ENCODE peak calls at places on chromosome 6, in eight cellular contexts. L is colonic mucosa, J is Peyer's patch, Q is ovary, A is vagina, D is SJSA1, E is endodermal cell, X is transverse colon. G is an unnamed sample. For H3K27me3, the result is how much of the 10 kb centered on the place peaks cover.

GRCh38 chr6:75458895-75459294 is 34.7 kb downstream of the FILIP1 start:
- DNase-seq in L (no peak), J (no peak), Q (no peak), A (no peak), D (no peak), E (no peak), X (no peak), G (no peak)

GRCh38 chr6:153328194-153328593 is 197.1 kb upstream of the RGS17 start:
- DNase-seq in L (no peak), J (no peak), Q (no peak), A (no peak), D (no peak), E (no peak), X (no peak), G (no peak)

GRCh38 chr6:133241088-133241900 is at the start of gene EYA4:
- DNase-seq in L (no peak), J (no peak), Q (no peak), A (no peak), D (peak), E (peak), X (no peak), G (no peak)

GRCh38 chr6:34572021-34572420 is 15.9 kb upstream of the SPDEF start:
- DNase-seq in L (no peak), J (no peak), Q (no peak), A (no peak), D (no peak), E (no peak), X (no peak), G (no peak)

GRCh38 chr6:120913519-120913918 is 420.8 kb downstream of the TBC1D32 start:
- DNase-seq in L (no peak), J (no peak), Q (no peak), A (no peak), D (no peak), E (no peak), X (no peak), G (no peak)

GRCh38 chr6:119340766-119341487 is 8.6 kb downstream of the MAN1A1 start:
- DNase-seq in L (no peak), J (no peak), Q (no peak), A (no peak), D (no peak), E (peak), X (no peak), G (no peak)

GRCh38 chr6:3261921-3262320 is 3.2 kb downstream of the PSMG4 start:
- DNase-seq in L (no peak), J (no peak), Q (no peak), A (no peak), D (no peak), E (no peak), X (no peak), G (no peak)

GRCh38 chr6:143575440-143575839 is 63.9 kb upstream of the FUCA2 start:
- DNase-seq in L (peak), J (no peak), Q (peak), A (no peak), D (peak), E (peak), X (peak), G (peak)

GRCh38 chr6:89281779-89282246 is 33.3 kb downstream of the GABRR2 start:
- DNase-seq in L (peak), J (no peak), Q (no peak), A (no peak), D (no peak), E (peak), X (peak), G (peak)

GRCh38 chr6:2651966-2652365 is 98.8 kb downstream of the MYLK4 start:
- DNase-seq in L (no peak), J (no peak), Q (no peak), A (no peak), D (no peak), E (no peak), X (no peak), G (no peak)

GRCh38 chr6:135128268-135128914 is 52.7 kb upstream of the MYB start:
- DNase-seq in L (no peak), J (no peak), Q (no peak), A (no peak), D (no peak), E (no peak), X (no peak), G (no peak)

GRCh38 chr6:42707595-42707994 is 14.8 kb downstream of the PRPH2 start:
- DNase-seq in L (no peak), J (no peak), Q (no peak), A (no peak), D (no peak), E (no peak), X (no peak), G (no peak)

GRCh38 chr6:81750660-81751387 is 1.7 kb downstream of the TENT5A start:
- DNase-seq in L (no peak), J (no peak), Q (no peak), A (no peak), D (peak), E (no peak), X (no peak), G (no peak)

GRCh38 chr6:106163966-106164877 is 78.1 kb downstream of the PRDM1 start:
- DNase-seq in L (no peak), J (no peak), Q (no peak), A (no peak), D (no peak), E (no peak), X (peak), G (no peak)

GRCh38 chr6:11780097-11780428 is 1.5 kb upstream of the ADTRP start:
- DNase-seq in L (no peak), J (no peak), Q (no peak), A (no peak), D (no peak), E (no peak), X (no peak), G (no peak)

GRCh38 chr6:154352898-154353585 is 3.6 kb downstream of the IPCEF1 start:
- DNase-seq in L (no peak), J (no peak), Q (no peak), A (no peak), D (no peak), E (peak), X (no peak), G (no peak)

GRCh38 chr6:2665169-2666070 is 85.3 kb downstream of the MYLK4 start:
- DNase-seq in L (no peak), J (no peak), Q (no peak), A (no peak), D (no peak), E (no peak), X (no peak), G (no peak)

GRCh38 chr6:38720295-38720694 is 5.2 kb downstream of the DNAH8 start:
- DNase-seq in L (no peak), J (no peak), Q (no peak), A (no peak), D (no peak), E (peak), X (no peak), G (no peak)

GRCh38 chr6:34791842-34792604 is at the start of gene BLTP3A:
- DNase-seq in L (peak), J (peak), Q (peak), A (no peak), D (peak), E (peak), X (peak), G (no peak)

GRCh38 chr6:73121421-73121993 is 103.8 kb downstream of the KHDC1L start:
- DNase-seq in L (no peak), J (no peak), Q (no peak), A (no peak), D (no peak), E (no peak), X (no peak), G (no peak)

GRCh38 chr6:151325075-151326050 is 66.0 kb downstream of the ZBTB2 start:
- DNase-seq in L (peak), J (peak), Q (peak), A (no peak), D (peak), E (peak), X (peak), G (no peak)

GRCh38 chr6:148629910-148630470 is 116.8 kb upstream of the UST start:
- DNase-seq in L (no peak), J (no peak), Q (no peak), A (no peak), D (no peak), E (no peak), X (no peak), G (no peak)

GRCh38 chr6:119848706-119849105 is 499.1 kb upstream of the MAN1A1 start:
- DNase-seq in L (no peak), J (no peak), Q (no peak), A (no peak), D (no peak), E (no peak), X (no peak), G (no peak)

GRCh38 chr6:72841195-72841594 is 219.3 kb downstream of the KCNQ5 start:
- DNase-seq in L (no peak), J (no peak), Q (no peak), A (no peak), D (no peak), E (no peak), X (no peak), G (no peak)

GRCh38 chr6:53044071-53044470 is 21.1 kb upstream of the FBXO9 start:
- DNase-seq in L (no peak), J (no peak), Q (no peak), A (no peak), D (peak), E (peak), X (no peak), G (no peak)

GRCh38 chr6:84645563-84646266 is 118.7 kb downstream of the TBX18 start:
- DNase-seq in L (no peak), J (no peak), Q (no peak), A (no peak), D (peak), E (no peak), X (no peak), G (no peak)

GRCh38 chr6:154229796-154230195 is 126.8 kb downstream of the IPCEF1 start:
- DNase-seq in L (no peak), J (no peak), Q (no peak), A (no peak), D (no peak), E (no peak), X (no peak), G (no peak)

GRCh38 chr6:166989427-166990034 is 9.7 kb upstream of the CEP43 start:
- DNase-seq in L (no peak), J (no peak), Q (no peak), A (no peak), D (peak), E (no peak), X (no peak), G (no peak)

GRCh38 chr6:152948150-152948768 is 34.6 kb downstream of the FBXO5 start:
- DNase-seq in L (no peak), J (no peak), Q (no peak), A (no peak), D (peak), E (no peak), X (no peak), G (no peak)

GRCh38 chr6:28395918-28396317 is 3.6 kb downstream of the ZSCAN12 start:
- DNase-seq in L (no peak), J (no peak), Q (no peak), A (no peak), D (no peak), E (no peak), X (no peak), G (no peak)

GRCh38 chr6:26223213-26223612 is 136.0 kb downstream of the HFE start:
- DNase-seq in L (no peak), J (no peak), Q (no peak), A (no peak), D (no peak), E (no peak), X (no peak), G (no peak)

GRCh38 chr6:167113935-167114910 is 8.7 kb upstream of the CCR6 start:
- DNase-seq in L (no peak), J (no peak), Q (no peak), A (no peak), D (no peak), E (no peak), X (peak), G (no peak)

GRCh38 chr6:11732036-11732545 is 46.5 kb downstream of the ADTRP start:
- DNase-seq in L (no peak), J (no peak), Q (no peak), A (no peak), D (no peak), E (no peak), X (peak), G (no peak)

GRCh38 chr6:13422601-13423247 is 64.7 kb downstream of the GFOD1 start:
- DNase-seq in L (no peak), J (no peak), Q (no peak), A (no peak), D (peak), E (peak), X (no peak), G (peak)

GRCh38 chr6:96899019-96899418 is 1.3 kb upstream of the NDUFAF4 start:
- DNase-seq in L (peak), J (no peak), Q (no peak), A (no peak), D (peak), E (no peak), X (peak), G (no peak)

GRCh38 chr6:43972179-43972914 is 154.9 kb downstream of the MRPL14 start:
- DNase-seq in L (no peak), J (peak), Q (no peak), A (no peak), D (no peak), E (peak), X (no peak), G (no peak)

GRCh38 chr6:133741375-133741861 is 147.5 kb upstream of the TCF21 start:
- DNase-seq in L (no peak), J (no peak), Q (no peak), A (no peak), D (peak), E (no peak), X (no peak), G (no peak)

GRCh38 chr6:96015321-96015790 is 418 bp upstream of the FUT9 start:
- DNase-seq in L (no peak), J (peak), Q (no peak), A (no peak), D (no peak), E (peak), X (no peak), G (no peak)

GRCh38 chr6:90364291-90364690 is 67.6 kb upstream of the BACH2 start:
- DNase-seq in L (no peak), J (no peak), Q (no peak), A (no peak), D (no peak), E (no peak), X (no peak), G (no peak)

GRCh38 chr6:134908906-134909516 is 40.9 kb downstream of the ALDH8A1 start:
- DNase-seq in L (peak), J (no peak), Q (peak), A (no peak), D (peak), E (no peak), X (peak), G (no peak)

DNA sequence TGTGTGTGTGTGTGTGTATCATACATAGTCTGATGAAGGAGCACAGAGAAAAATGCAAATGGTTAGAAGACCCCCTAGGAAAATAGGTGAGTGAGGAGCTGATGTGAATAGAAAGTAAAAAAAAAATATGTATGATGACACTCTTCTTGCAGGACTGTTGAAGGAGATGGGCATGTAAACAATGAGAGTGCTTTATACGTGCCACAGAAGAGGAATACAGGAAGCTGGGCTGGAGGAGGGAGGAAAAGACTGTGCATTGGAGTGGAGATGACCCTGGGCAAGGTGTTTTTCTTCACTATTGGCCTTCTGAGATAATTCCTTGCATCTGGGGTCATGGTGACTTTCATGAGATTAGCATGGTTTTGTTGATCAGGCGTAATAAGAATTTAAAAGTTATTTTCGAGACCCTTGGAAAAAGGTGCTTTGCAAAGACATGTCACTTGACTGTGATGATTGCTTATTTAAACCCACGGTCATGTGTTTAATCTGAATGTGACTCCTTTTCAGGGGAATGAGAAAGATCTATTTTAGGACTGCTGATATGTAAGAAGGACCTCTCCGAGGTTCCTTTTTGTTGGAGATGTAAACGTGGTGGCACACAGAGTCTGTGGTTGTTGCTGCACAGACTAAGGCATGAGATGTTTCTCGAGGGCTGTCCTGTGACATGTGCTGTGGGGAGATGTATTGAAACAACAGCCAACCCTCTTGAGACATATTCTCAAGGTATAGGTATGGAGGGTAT is 7.6 kb upstream of the RNF144B start:
- DNase-seq in L (no peak), J (no peak), Q (no peak), A (no peak), D (no peak), E (no peak), X (no peak), G (no peak)
- H3K27ac ChIP-seq in L (no peak), J (no peak), Q (no peak), A (no peak), D (no peak), E (no peak), X (no peak), G (no peak)

DNA sequence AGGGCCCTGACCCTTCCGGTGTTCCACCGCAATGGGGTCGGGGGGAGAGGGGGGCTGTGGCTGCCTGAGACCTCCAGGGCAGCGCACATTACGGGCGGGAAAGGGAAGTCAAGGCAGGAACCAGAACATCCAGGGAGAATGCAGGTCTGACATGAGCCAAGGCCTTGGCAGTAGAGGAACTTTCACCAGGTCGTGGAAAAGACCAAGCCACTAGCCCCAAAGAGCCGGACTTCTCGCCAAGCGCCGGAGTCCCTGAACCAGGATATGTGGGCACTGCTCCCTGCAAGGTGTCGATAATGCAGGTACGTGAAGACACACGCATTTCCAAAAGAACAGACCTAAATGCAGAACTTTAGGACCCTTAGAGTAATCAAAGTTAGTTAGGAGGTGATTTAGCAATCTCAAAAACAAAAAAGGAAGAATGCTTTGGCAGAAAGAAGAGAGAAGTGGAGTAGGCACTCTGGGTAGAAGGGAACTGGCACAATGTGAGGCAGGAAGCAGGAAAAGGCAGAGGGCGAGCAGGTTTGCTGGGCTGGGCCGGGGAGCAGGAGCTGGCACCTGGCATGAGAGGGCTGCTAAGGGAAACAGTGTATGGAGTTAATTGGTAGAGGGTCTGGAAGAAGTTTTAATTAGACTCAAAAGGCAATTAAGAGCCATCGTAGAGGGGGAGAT is 14.3 kb downstream of the POU3F2 start:
- DNase-seq in L (no peak), J (no peak), Q (no peak), A (no peak), D (no peak), E (no peak), X (no peak), G (no peak)
- H3K27me3 ChIP-seq in L (under half), J (under half), Q (under half), A (under half), D (half or more), E (half or more), X (half or more), G (under half)

DNA sequence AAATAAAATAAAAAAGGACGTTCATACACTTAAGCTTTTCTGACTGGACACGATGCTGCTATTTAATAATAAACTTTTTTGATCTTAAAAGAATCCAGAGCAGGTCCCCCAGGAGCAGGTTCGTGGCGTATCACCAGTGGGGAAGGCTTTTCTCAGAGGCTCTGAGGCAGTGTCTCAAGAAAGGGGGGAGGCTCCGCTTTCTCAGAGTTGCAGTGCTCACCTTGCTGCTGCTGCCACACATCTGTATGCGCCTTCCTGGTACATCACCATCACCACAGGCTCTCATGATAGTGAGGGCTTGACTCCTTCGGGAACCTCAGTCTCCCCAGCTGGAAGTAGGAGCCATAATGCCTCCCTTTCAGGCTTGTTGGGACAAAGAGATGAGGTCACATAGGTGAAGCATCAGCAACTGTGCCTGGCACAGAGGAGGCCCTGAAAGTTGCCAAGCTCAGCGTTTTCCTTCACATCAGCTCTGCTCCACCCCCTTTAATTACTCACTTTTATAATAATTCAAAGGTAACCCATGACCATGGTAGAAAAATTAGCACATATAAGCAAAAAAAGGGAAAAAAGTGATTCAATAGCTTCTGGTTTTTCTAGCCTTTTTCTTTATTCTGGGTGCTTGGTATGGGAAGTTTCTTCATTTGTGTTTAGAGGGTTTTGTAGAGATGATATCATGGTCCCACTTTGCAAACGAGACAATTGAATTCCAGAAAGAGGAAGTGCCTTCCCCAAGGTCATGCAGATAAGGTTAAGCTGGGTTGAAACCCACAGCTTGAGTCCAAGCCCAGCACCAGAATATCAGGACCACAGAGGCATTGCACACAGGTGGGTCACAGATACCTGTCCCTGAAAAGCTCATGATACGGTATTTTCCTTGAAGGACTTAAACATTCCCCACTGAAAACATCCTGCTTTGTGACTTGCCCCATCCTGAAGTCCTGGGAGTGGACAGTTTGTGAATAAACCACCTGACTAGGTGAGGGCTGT is 24.5 kb downstream of the SRSF3 start:
- DNase-seq in L (no peak), J (peak), Q (no peak), A (no peak), D (no peak), E (no peak), X (peak), G (no peak)
- H3K27ac ChIP-seq in L (no peak), J (peak), Q (no peak), A (no peak), D (no peak), E (no peak), X (no peak), G (no peak)

GRCh38 chr6:126718600-126719327 is 378.8 kb downstream of the CENPW start:
- DNase-seq in L (no peak), J (no peak), Q (no peak), A (no peak), D (no peak), E (no peak), X (no peak), G (no peak)
- H3K27me3 ChIP-seq in L (under half), J (under half), Q (under half), A (under half), D (under half), E (under half), X (under half), G (under half)

G was measured in iPS DF 6.9.